ENCODE peak calls at places on chromosomes 2 and 18, in six cellular contexts. R is globus pallidus, X is non-pigmented ciliary epithelial cell, T is glutamatergic neuron, E is A549, L is OCI-LY7. K is an unnamed sample.

GRCh38 chr18:63258749-63259580 is 60.6 kb downstream of the BCL2 start:
- DNase-seq in R (no peak), X (no peak), T (no peak), E (no peak), L (no peak), K (no peak)

GRCh38 chr18:32468147-32468845 is 2.4 kb downstream of the GAREM1 start:
- DNase-seq in R (no peak), X (no peak), T (no peak), E (no peak), L (no peak), K (no peak)

GRCh38 chr2:121333834-121334558 is 49.0 kb upstream of the TFCP2L1 start:
- DNase-seq in R (no peak), X (no peak), T (no peak), E (no peak), L (no peak), K (no peak)

GRCh38 chr2:15941970-15942710 is 1.8 kb downstream of the MYCN start:
- DNase-seq in R (peak), X (no peak), T (peak), E (no peak), L (no peak), K (no peak)

GRCh38 chr2:28325567-28326468 is 66.8 kb upstream of the FOSL2 start:
- DNase-seq in R (no peak), X (no peak), T (no peak), E (no peak), L (no peak), K (peak)

GRCh38 chr2:169994782-169995181 is 167.5 kb downstream of the UBR3 start:
- DNase-seq in R (no peak), X (no peak), T (no peak), E (no peak), L (no peak), K (no peak)

GRCh38 chr2:129181433-129181832 is 798.0 kb upstream of the RAB6C start:
- DNase-seq in R (no peak), X (no peak), T (no peak), E (no peak), L (no peak), K (no peak)

GRCh38 chr2:12296915-12297314 is 419.8 kb upstream of the TRIB2 start:
- DNase-seq in R (no peak), X (no peak), T (no peak), E (no peak), L (no peak), K (no peak)

GRCh38 chr2:54952978-54953456 is 97.2 kb downstream of the RTN4 start:
- DNase-seq in R (no peak), X (no peak), T (no peak), E (peak), L (no peak), K (no peak)

GRCh38 chr2:240365971-240366471 is 69.4 kb upstream of the GPC1 start:
- DNase-seq in R (no peak), X (no peak), T (peak), E (no peak), L (no peak), K (no peak)